ENCODE peak calls at places on chromosomes 11 and 22, in six cellular contexts. C is heart right ventricle, O is left ventricle myocardium inferior, F is Peyer's patch, V is stomach, Z is heart left ventricle. G is an unnamed sample.

GRCh38 chr11:73334244-73335203 is 26.4 kb downstream of the ARHGEF17 start:
- DNase-seq in C (peak; percentile 87), O (peak; percentile 87), F (peak; percentile 70), V (peak; percentile 65), Z (peak; percentile 96), G (peak; percentile 81)

GRCh38 chr22:49826603-49827306 is 918 bp downstream of the BRD1 start:
- DNase-seq in C (peak; percentile 59), O (peak; percentile 55), F (peak; percentile 64), V (peak; percentile 66), Z (no peak), G (peak; percentile 76)

GRCh38 chr11:125926682-125927081 is 19.2 kb upstream of the VSIG10L2 start:
- DNase-seq in C (no peak), O (no peak), F (no peak), V (no peak), Z (no peak), G (no peak)

GRCh38 chr11:10358696-10359095 is 53.8 kb downstream of the ADM start:
- DNase-seq in C (no peak), O (no peak), F (no peak), V (no peak), Z (no peak), G (no peak)

GRCh38 chr11:93740031-93740801 is 1.1 kb downstream of the TAF1D start:
- DNase-seq in C (no peak), O (no peak), F (peak; percentile 58), V (no peak), Z (no peak), G (no peak)

GRCh38 chr22:17842386-17842785 is 68.1 kb upstream of the BID start:
- DNase-seq in C (no peak), O (no peak), F (peak; percentile 82), V (peak; percentile 49), Z (no peak), G (peak; percentile 83)

GRCh38 chr11:28525636-28526405 is 417.6 kb downstream of the METTL15 start:
- DNase-seq in C (no peak), O (no peak), F (no peak), V (no peak), Z (no peak), G (no peak)

GRCh38 chr11:15223318-15223717 is 108.6 kb downstream of the INSC start:
- DNase-seq in C (no peak), O (no peak), F (no peak), V (no peak), Z (no peak), G (no peak)

GRCh38 chr11:72406536-72407507 is 27.5 kb downstream of the CLPB start:
- DNase-seq in C (no peak), O (no peak), F (no peak), V (no peak), Z (no peak), G (no peak)

GRCh38 chr11:8338138-8338537 is 74.5 kb upstream of the LMO1 start:
- DNase-seq in C (peak; percentile 47), O (peak; percentile 43), F (peak; percentile 68), V (peak; percentile 58), Z (peak; percentile 53), G (peak; percentile 56)

GRCh38 chr11:130789241-130789640 is 127.0 kb downstream of the SNX19 start:
- DNase-seq in C (no peak), O (no peak), F (no peak), V (no peak), Z (no peak), G (no peak)

GRCh38 chr11:34501962-34502361 is 11.6 kb downstream of the ELF5 start:
- DNase-seq in C (no peak), O (no peak), F (no peak), V (peak; percentile 29), Z (no peak), G (no peak)

GRCh38 chr11:64834723-64835615 is 9.5 kb downstream of the CDC42BPG start:
- DNase-seq in C (no peak), O (no peak), F (no peak), V (peak; percentile 90), Z (no peak), G (no peak)

GRCh38 chr11:6610591-6610990 is 1.4 kb downstream of the TAF10 start:
- DNase-seq in C (no peak), O (no peak), F (peak; percentile 45), V (no peak), Z (no peak), G (peak; percentile 51)

GRCh38 chr11:9219572-9219971 is 45.6 kb downstream of the DENND5A start:
- DNase-seq in C (no peak), O (no peak), F (no peak), V (no peak), Z (no peak), G (no peak)

GRCh38 chr11:34860034-34860433 is 56.1 kb downstream of the APIP start:
- DNase-seq in C (no peak), O (no peak), F (no peak), V (no peak), Z (no peak), G (no peak)

GRCh38 chr11:30406978-30407762 is 84.3 kb downstream of the ARL14EP start:
- DNase-seq in C (no peak), O (no peak), F (no peak), V (no peak), Z (peak; percentile 38), G (no peak)

GRCh38 chr22:49969751-49970527 is 9.4 kb downstream of the PIM3 start:
- DNase-seq in C (peak; percentile 17), O (peak; percentile 13), F (peak; percentile 46), V (peak; percentile 26), Z (no peak), G (peak; percentile 30)

GRCh38 chr11:15969701-15970329 is 386.5 kb downstream of the SOX6 start:
- DNase-seq in C (no peak), O (no peak), F (no peak), V (no peak), Z (no peak), G (no peak)

GRCh38 chr11:351411-351810 is 17.9 kb upstream of the B4GALNT4 start:
- DNase-seq in C (no peak), O (no peak), F (peak; percentile 37), V (no peak), Z (no peak), G (no peak)

GRCh38 chr11:134657631-134658030 is 245.6 kb upstream of the B3GAT1 start:
- DNase-seq in C (no peak), O (no peak), F (peak; percentile 21), V (peak; percentile 10), Z (no peak), G (no peak)

GRCh38 chr11:2345050-2345449 is 32.1 kb upstream of the CD81 start:
- DNase-seq in C (no peak), O (no peak), F (no peak), V (no peak), Z (no peak), G (no peak)

GRCh38 chr11:1508491-1508891 is 21.9 kb upstream of the MOB2 start:
- DNase-seq in C (no peak), O (peak; percentile 9), F (no peak), V (no peak), Z (no peak), G (peak; percentile 15)

GRCh38 chr11:62013266-62014157 is 46.1 kb upstream of the FTH1 start:
- DNase-seq in C (no peak), O (no peak), F (no peak), V (no peak), Z (no peak), G (no peak)

GRCh38 chr22:49568751-49569285 is 258.9 kb downstream of the BRD1 start:
- DNase-seq in C (no peak), O (no peak), F (peak; percentile 39), V (no peak), Z (no peak), G (peak; percentile 43)

GRCh38 chr11:6737872-6738466 is 33.8 kb downstream of the OR2AG2 start:
- DNase-seq in C (no peak), O (no peak), F (peak; percentile 85), V (peak; percentile 65), Z (no peak), G (no peak)

GRCh38 chr11:34970480-34970879 is 54.1 kb downstream of the PDHX start:
- DNase-seq in C (no peak), O (no peak), F (no peak), V (no peak), Z (no peak), G (no peak)

GRCh38 chr11:60193687-60194433 is 11.0 kb upstream of the MS4A6A start:
- DNase-seq in C (no peak), O (no peak), F (peak; percentile 74), V (peak; percentile 46), Z (no peak), G (no peak)

GRCh38 chr22:26885441-26886261 is 228.3 kb downstream of the MIAT start:
- DNase-seq in C (no peak), O (no peak), F (no peak), V (no peak), Z (no peak), G (no peak)

GRCh38 chr22:30675436-30675835 is 7.8 kb upstream of the DUSP18 start:
- DNase-seq in C (no peak), O (no peak), F (no peak), V (no peak), Z (no peak), G (no peak)

GRCh38 chr11:70488171-70488570 is 89.8 kb downstream of the CTTN start:
- DNase-seq in C (no peak), O (peak; percentile 5), F (no peak), V (no peak), Z (no peak), G (no peak)

GRCh38 chr22:29524440-29525191 is 28.9 kb downstream of the THOC5 start:
- DNase-seq in C (no peak), O (peak; percentile 26), F (peak; percentile 59), V (peak; percentile 27), Z (no peak), G (no peak)
- TF ChIP-seq CTCF in C (peak; percentile 44), O (peak; percentile 60), F (peak; percentile 34), V (no peak), Z (peak; percentile 55), G (peak; percentile 53)

GRCh38 chr22:24953294-24954113 is 988 bp downstream of the KIAA1671 start:
- DNase-seq in C (peak; percentile 60), O (peak; percentile 53), F (no peak), V (peak; percentile 64), Z (peak; percentile 76), G (peak; percentile 65)
- H3K27ac ChIP-seq in C (peak overlapping the region; percentile 89), O (peak overlapping the region; percentile 88), F (peak overlapping the region; percentile 98), V (peak overlapping the region; percentile 89), Z (peak overlapping the region; percentile 79), G (peak overlapping the region; percentile 41)

GRCh38 chr11:77066229-77067023 is at the start of gene CAPN5:
- DNase-seq in C (peak; percentile 95), O (peak; percentile 92), F (peak; percentile 95), V (peak; percentile 94), Z (peak; percentile 93), G (peak; percentile 95)
- TF ChIP-seq CTCF in C (peak; percentile 7), O (peak; percentile 43), F (peak; percentile 13), V (no peak), Z (peak; percentile 49), G (peak; percentile 27)

GRCh38 chr11:83691387-83692088 is 405.4 kb upstream of the CCDC90B start:
- DNase-seq in C (no peak), O (peak; percentile 14), F (no peak), V (peak; percentile 45), Z (peak; percentile 34), G (peak; percentile 9)
- H3K27ac ChIP-seq in C (no peak overlapping the region), O (peak overlapping the region; percentile 80), F (no peak overlapping the region), V (no peak overlapping the region), Z (no peak overlapping the region), G (no peak overlapping the region)

GRCh38 chr11:95507794-95508193 is 276.8 kb upstream of the SESN3 start:
- DNase-seq in C (no peak), O (no peak), F (no peak), V (no peak), Z (no peak), G (no peak)
- TF ChIP-seq CTCF in C (no peak), O (peak; percentile 19), F (no peak), V (no peak), Z (peak; percentile 10), G (no peak)

GRCh38 chr22:20776624-20777405 is 2.9 kb downstream of the SERPIND1 start:
- DNase-seq in C (no peak), O (no peak), F (no peak), V (no peak), Z (no peak), G (no peak)
- H3K27ac ChIP-seq in C (peak overlapping the region; percentile 42), O (no peak overlapping the region), F (peak overlapping the region; percentile 56), V (no peak overlapping the region), Z (no peak overlapping the region), G (peak overlapping the region; percentile 77)